ENCODE peak calls at places on chromosomes 7 and 10, in eight cellular contexts. Z is fibroblast of lung, O is ovary, E is hepatocyte, U is body of pancreas, W is astrocyte, T is AG04450, Q is cardiac fibroblast. R is an unnamed sample.

GRCh38 chr7:27157717-27158431 is 1.4 kb upstream of the HOXA7 start:
- DNase-seq in Z (no peak), O (no peak), E (no peak), U (peak), W (no peak), T (no peak), Q (no peak), R (no peak)

GRCh38 chr7:37730489-37730888 is 46.9 kb downstream of the GPR141 start:
- DNase-seq in Z (no peak), O (no peak), E (no peak), U (no peak), W (no peak), T (no peak), Q (no peak), R (no peak)

GRCh38 chr7:55086413-55087201 is 67.8 kb downstream of the EGFR start:
- DNase-seq in Z (peak), O (no peak), E (peak), U (peak), W (peak), T (peak), Q (peak), R (peak)

GRCh38 chr10:75042292-75042974 is 69.0 kb upstream of the SAMD8 start:
- DNase-seq in Z (peak), O (no peak), E (no peak), U (no peak), W (peak), T (peak), Q (peak), R (peak)

GRCh38 chr10:91820144-91820543 is 21.9 kb downstream of the TNKS2 start:
- DNase-seq in Z (no peak), O (no peak), E (no peak), U (no peak), W (no peak), T (no peak), Q (peak), R (no peak)

GRCh38 chr7:19871102-19871501 is 97.7 kb upstream of the TMEM196 start:
- DNase-seq in Z (no peak), O (no peak), E (no peak), U (no peak), W (no peak), T (no peak), Q (no peak), R (no peak)

GRCh38 chr10:2990764-2991163 is 76.6 kb upstream of the PFKP start:
- DNase-seq in Z (no peak), O (no peak), E (no peak), U (no peak), W (no peak), T (no peak), Q (no peak), R (no peak)

GRCh38 chr10:9294865-9295264 is 1240.4 kb downstream of the GATA3 start:
- DNase-seq in Z (no peak), O (no peak), E (no peak), U (no peak), W (no peak), T (no peak), Q (no peak), R (no peak)

GRCh38 chr7:116259821-116260440 is 49.6 kb downstream of the TES start:
- DNase-seq in Z (peak), O (no peak), E (no peak), U (no peak), W (peak), T (no peak), Q (peak), R (peak)

GRCh38 chr10:91210435-91210834 is 10.0 kb upstream of the PCGF5 start:
- DNase-seq in Z (no peak), O (peak), E (peak), U (peak), W (no peak), T (no peak), Q (no peak), R (peak)

GRCh38 chr10:96306516-96306915 is 2.3 kb downstream of the DNTT start:
- DNase-seq in Z (no peak), O (no peak), E (no peak), U (no peak), W (no peak), T (no peak), Q (no peak), R (no peak)

GRCh38 chr10:79066460-79067240 is 2.1 kb upstream of the ZMIZ1 start:
- DNase-seq in Z (peak), O (no peak), E (peak), U (no peak), W (no peak), T (no peak), Q (peak), R (no peak)
- TF ChIP-seq CTCF in Z (peak), O (no peak), E (peak), U (no peak), W (no peak), T (peak), Q (no peak), R (peak)

GRCh38 chr10:132320776-132321469 is 11.1 kb upstream of the LRRC27 start:
- DNase-seq in Z (no peak), O (no peak), E (no peak), U (no peak), W (no peak), T (no peak), Q (no peak), R (no peak)
- H3K4me3 ChIP-seq in Z (no peak), O (no peak), E (no peak), U (no peak), W (no peak), T (no peak), Q (no peak), R (no peak)

GRCh38 chr10:76902949-76903348 is 734.7 kb downstream of the KCNMA1 start:
- DNase-seq in Z (peak), O (peak), E (peak), U (peak), W (no peak), T (no peak), Q (peak), R (no peak)
- TF ChIP-seq CTCF in Z (peak), O (no peak), E (peak), U (no peak), W (peak), T (no peak), Q (peak), R (peak)

GRCh38 chr7:83738436-83738835 is 89.5 kb upstream of the SEMA3E start:
- DNase-seq in Z (no peak), O (no peak), E (no peak), U (no peak), W (no peak), T (no peak), Q (no peak), R (no peak)
- H3K4me3 ChIP-seq in Z (no peak), O (no peak), E (no peak), U (no peak), W (no peak), T (no peak), Q (no peak), R (no peak)

DNA sequence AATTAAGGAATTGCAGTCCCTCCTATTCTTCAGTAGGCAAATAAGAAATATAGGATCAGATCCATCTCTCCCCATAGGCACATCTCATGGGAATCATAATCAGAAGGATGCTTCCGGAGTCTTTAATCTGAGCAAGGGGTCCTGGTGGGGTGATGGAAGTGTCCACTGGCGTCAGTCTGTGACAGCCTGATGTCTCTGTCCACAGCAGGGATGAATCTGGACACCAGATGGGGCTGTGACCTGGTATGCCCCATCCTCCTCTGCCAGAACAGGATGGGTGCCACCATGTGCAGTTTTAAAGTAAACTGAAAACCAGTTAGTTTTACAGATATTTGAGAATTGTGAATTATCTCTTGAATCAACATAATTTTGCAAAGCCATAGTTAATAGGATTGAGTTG is 148.7 kb downstream of the C1GALT1 start:
- DNase-seq in Z (no peak), O (no peak), E (no peak), U (no peak), W (no peak), T (no peak), Q (no peak), R (no peak)
- TF ChIP-seq CTCF in Z (no peak), O (no peak), E (no peak), U (no peak), W (no peak), T (no peak), Q (peak), R (no peak)

GRCh38 chr7:30202671-30203070 is 67.9 kb downstream of the MTURN start:
- DNase-seq in Z (no peak), O (no peak), E (no peak), U (no peak), W (no peak), T (no peak), Q (no peak), R (no peak)

GRCh38 chr7:30199271-30199670 is 64.5 kb downstream of the MTURN start:
- DNase-seq in Z (no peak), O (no peak), E (no peak), U (no peak), W (no peak), T (no peak), Q (no peak), R (no peak)

GRCh38 chr7:30201921-30202320 is 67.1 kb downstream of the MTURN start:
- DNase-seq in Z (no peak), O (no peak), E (no peak), U (no peak), W (no peak), T (no peak), Q (no peak), R (no peak)

GRCh38 chr7:30200591-30200990 is 65.8 kb downstream of the MTURN start:
- DNase-seq in Z (no peak), O (no peak), E (no peak), U (no peak), W (no peak), T (no peak), Q (no peak), R (no peak)

GRCh38 chr7:30201161-30201666 is 66.4 kb downstream of the MTURN start:
- DNase-seq in Z (no peak), O (no peak), E (no peak), U (no peak), W (no peak), T (no peak), Q (no peak), R (no peak)
- H3K4me3 ChIP-seq in Z (no peak), O (no peak), E (no peak), U (no peak), W (no peak), T (no peak), Q (no peak), R (no peak)

DNA sequence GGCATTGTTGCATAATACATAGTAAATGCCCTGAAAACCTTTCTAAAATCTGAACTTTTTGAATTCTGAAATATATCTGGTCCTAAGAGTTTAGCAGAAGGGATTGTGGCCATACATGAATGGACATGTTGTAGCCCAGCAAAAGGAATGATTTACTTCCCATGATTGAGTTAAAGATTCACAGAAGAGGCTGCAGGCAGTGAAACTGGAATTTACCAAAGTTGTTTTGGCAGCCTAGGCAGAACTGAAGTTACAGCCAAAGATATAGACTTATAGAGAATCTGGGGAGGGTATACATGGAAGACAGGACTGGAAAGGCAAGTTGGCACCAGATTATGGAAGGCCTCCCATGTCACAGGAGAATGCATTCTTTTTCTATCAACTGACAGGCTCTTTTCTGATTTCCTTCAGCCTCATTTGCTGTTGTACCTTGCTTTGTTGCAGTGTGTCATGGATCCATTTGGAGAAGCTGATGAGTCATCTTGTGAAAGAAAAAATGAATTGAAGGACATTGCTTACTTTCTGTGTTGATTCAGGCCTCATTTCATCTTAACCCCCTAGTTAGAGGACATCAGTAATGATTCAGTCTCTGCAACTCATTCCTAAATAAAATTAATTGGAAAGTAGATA is 356.2 kb upstream of the LRGUK start:
- DNase-seq in Z (peak), O (no peak), E (peak), U (no peak), W (peak), T (peak), Q (peak), R (no peak)
- TF ChIP-seq CTCF in Z (no peak), O (no peak), E (no peak), U (no peak), W (no peak), T (no peak), Q (no peak), R (no peak)

GRCh38 chr7:47638679-47639306 is 56.9 kb upstream of the TNS3 start:
- DNase-seq in Z (peak), O (peak), E (peak), U (no peak), W (peak), T (no peak), Q (no peak), R (no peak)

GRCh38 chr7:47634273-47634672 is 52.4 kb upstream of the TNS3 start:
- DNase-seq in Z (no peak), O (no peak), E (no peak), U (no peak), W (peak), T (no peak), Q (peak), R (no peak)

GRCh38 chr7:47635091-47636090 is 53.5 kb upstream of the TNS3 start:
- DNase-seq in Z (peak), O (peak), E (peak), U (peak), W (no peak), T (no peak), Q (no peak), R (no peak)

GRCh38 chr7:47636693-47637175 is 54.8 kb upstream of the TNS3 start:
- DNase-seq in Z (no peak), O (no peak), E (peak), U (no peak), W (no peak), T (no peak), Q (no peak), R (no peak)

GRCh38 chr7:47636111-47636692 is 54.3 kb upstream of the TNS3 start:
- DNase-seq in Z (no peak), O (no peak), E (no peak), U (no peak), W (no peak), T (no peak), Q (no peak), R (no peak)
- H3K4me3 ChIP-seq in Z (no peak), O (no peak), E (no peak), U (no peak), W (no peak), T (no peak), Q (no peak), R (no peak)

GRCh38 chr10:5606864-5607263 is 59.5 kb downstream of the ASB13 start:
- DNase-seq in Z (no peak), O (no peak), E (no peak), U (no peak), W (no peak), T (no peak), Q (no peak), R (no peak)
- TF ChIP-seq CTCF in Z (no peak), O (no peak), E (no peak), U (no peak), W (no peak), T (no peak), Q (no peak), R (no peak)

GRCh38 chr10:69222157-69223027 is 2.3 kb downstream of the HKDC1 start:
- DNase-seq in Z (peak), O (no peak), E (peak), U (peak), W (peak), T (peak), Q (peak), R (peak)
- H3K4me3 ChIP-seq in Z (no peak), O (no peak), E (no peak), U (no peak), W (no peak), T (peak), Q (no peak), R (no peak)